ENCODE peak calls at places on chromosome 10, in seven cellular contexts. J is activated T-helper 9 cell treated with anti-CD3 and anti-CD28 coated beads, Interleukin-2, amount 50 U/mL, for 16 hours; P is nucleus accumbens; D is NCI-H226; Y is progenitor cell of endocrine pancreas; R is stimulated activated CD8-positive, alpha-beta memory T cell treated with anti-CD3 and anti-CD28 coated beads, Interleukin-2, amount 100 ng/mL, for 48 hours; T is fibroblast of the conjunctiva. X is an unnamed sample.

GRCh38 chr10:119595715-119596515 is 849 bp downstream of the TIAL1 start:
- DNase-seq in J (peak), R (peak), T (no peak), D (peak), P (peak), Y (no peak), X (no peak)

GRCh38 chr10:20726381-20726780 is 170.7 kb downstream of the NEBL start:
- DNase-seq in J (no peak), Y (no peak), T (no peak), P (no peak), R (no peak), D (no peak), X (no peak)

GRCh38 chr10:29590598-29591415 is 44.0 kb downstream of the SVIL start:
- DNase-seq in P (no peak), Y (no peak), D (no peak), R (no peak), T (peak), J (no peak), X (peak)

GRCh38 chr10:62115321-62115720 is 153.3 kb downstream of the RTKN2 start:
- DNase-seq in Y (no peak), T (no peak), R (no peak), P (no peak), J (no peak), D (no peak), X (no peak)

GRCh38 chr10:3812141-3812540 is 27.1 kb upstream of the KLF6 start:
- DNase-seq in P (no peak), D (no peak), Y (no peak), J (no peak), T (no peak), R (no peak), X (no peak)

GRCh38 chr10:86862786-86863185 is 94.6 kb downstream of the MMRN2 start:
- DNase-seq in D (no peak), T (no peak), R (no peak), P (no peak), Y (no peak), J (no peak), X (no peak)

GRCh38 chr10:65670087-65670486 is 1255.7 kb upstream of the LRRTM3 start:
- DNase-seq in J (no peak), D (no peak), P (no peak), R (no peak), T (no peak), Y (no peak), X (no peak)

GRCh38 chr10:100485336-100485735 is 22.5 kb downstream of the WNT8B start:
- DNase-seq in J (no peak), Y (no peak), T (no peak), D (no peak), R (no peak), P (no peak), X (no peak)

GRCh38 chr10:43595739-43596298 is 10.4 kb upstream of the ZNF485 start:
- DNase-seq in Y (no peak), T (no peak), D (no peak), P (no peak), J (no peak), R (no peak), X (no peak)

GRCh38 chr10:30014511-30014910 is 44.9 kb downstream of the JCAD start:
- DNase-seq in Y (no peak), D (no peak), P (no peak), R (no peak), T (no peak), J (no peak), X (no peak)

GRCh38 chr10:69742928-69743602 is 58.6 kb upstream of the COL13A1 start:
- DNase-seq in R (no peak), Y (peak), T (no peak), J (no peak), D (no peak), P (no peak), X (no peak)

GRCh38 chr10:132714906-132715790 is 70.8 kb downstream of the NKX6-2 start:
- DNase-seq in J (no peak), D (no peak), T (no peak), R (no peak), Y (no peak), P (no peak), X (no peak)

GRCh38 chr10:34022195-34022594 is 687.7 kb upstream of the NRP1 start:
- DNase-seq in Y (no peak), D (no peak), R (no peak), T (no peak), P (no peak), J (no peak), X (no peak)

GRCh38 chr10:35642023-35642792 is at the start of gene FZD8:
- DNase-seq in J (peak), R (peak), Y (peak), T (peak), D (peak), P (peak), X (peak)

GRCh38 chr10:29089094-29089493 is 199.8 kb upstream of the LYZL1 start:
- DNase-seq in D (no peak), Y (no peak), T (no peak), J (no peak), R (no peak), P (no peak), X (no peak)

GRCh38 chr10:49667991-49668390 is 11.5 kb upstream of the C10orf53 start:
- DNase-seq in P (no peak), R (no peak), J (no peak), D (no peak), Y (no peak), T (no peak), X (no peak)

GRCh38 chr10:96422525-96422924 is 63.7 kb upstream of the OPALIN start:
- DNase-seq in Y (no peak), J (no peak), P (no peak), T (no peak), D (no peak), R (no peak), X (no peak)

GRCh38 chr10:28533315-28533564 is 322 bp downstream of the WAC start:
- DNase-seq in T (no peak), P (no peak), Y (no peak), D (no peak), J (no peak), R (no peak), X (no peak)

GRCh38 chr10:42987575-42987974 is 89.3 kb upstream of the RET start:
- DNase-seq in P (no peak), D (no peak), Y (no peak), T (no peak), J (no peak), R (no peak), X (no peak)

GRCh38 chr10:73495226-73495883 is 469 bp downstream of the PPP3CB start:
- DNase-seq in P (peak), J (peak), T (peak), R (peak), Y (peak), D (peak), X (peak)